ENCODE peak calls at places on chromosomes 3 and 15, in seven cellular contexts. E, L, N, T, J, Y and H are unnamed samples.

GRCh38 chr15:65824941-65825544 is 33.0 kb upstream of the DENND4A start:
- DNase-seq in E (peak; percentile 82), T (no peak), Y (no peak), J (no peak), N (no peak), L (no peak), H (no peak)

GRCh38 chr3:56720836-56721235 is 37.8 kb upstream of the TASOR start:
- DNase-seq in J (no peak), L (no peak), T (no peak), N (no peak), E (no peak), Y (no peak), H (no peak)

GRCh38 chr15:68629519-68630204 is 50.9 kb downstream of the CORO2B start:
- DNase-seq in J (no peak), L (no peak), Y (no peak), N (no peak), E (no peak), T (no peak), H (no peak)

GRCh38 chr15:81981888-81982287 is 63.9 kb downstream of the MEX3B start:
- DNase-seq in L (no peak), T (no peak), Y (no peak), N (no peak), E (no peak), J (no peak), H (no peak)

GRCh38 chr15:96321422-96322391 is 8.8 kb upstream of the NR2F2 start:
- DNase-seq in T (no peak), E (peak; percentile 32), N (no peak), Y (no peak), L (no peak), J (no peak), H (no peak)

GRCh38 chr15:31867536-31868442 is 162.5 kb upstream of the CHRNA7 start:
- DNase-seq in N (peak; percentile 41), E (peak; percentile 58), T (peak; percentile 69), Y (no peak), J (peak; percentile 63), L (peak; percentile 65), H (no peak)

GRCh38 chr3:72123908-72124441 is 339.0 kb upstream of the PROK2 start:
- DNase-seq in T (no peak), N (peak; percentile 11), Y (peak; percentile 64), L (no peak), J (no peak), E (peak; percentile 96), H (peak; percentile 96)

GRCh38 chr15:70154440-70155347 is 57.0 kb upstream of the TLE3 start:
- DNase-seq in N (no peak), T (peak; percentile 71), Y (no peak), E (peak; percentile 93), J (peak; percentile 71), L (no peak), H (no peak)

GRCh38 chr3:61682671-61683408 is 121.5 kb downstream of the PTPRG start:
- DNase-seq in E (no peak), N (peak; percentile 41), J (no peak), L (no peak), Y (peak; percentile 86), T (no peak), H (no peak)

GRCh38 chr15:86677316-86677715 is 597.6 kb downstream of the AGBL1 start:
- DNase-seq in Y (no peak), N (no peak), J (no peak), E (no peak), T (no peak), L (no peak), H (no peak)

GRCh38 chr3:182959474-182960350 is 20.6 kb downstream of the DCUN1D1 start:
- DNase-seq in L (no peak), N (no peak), J (no peak), T (peak; percentile 32), E (no peak), Y (no peak), H (no peak)

GRCh38 chr3:196965112-196965803 is 3.4 kb downstream of the PIGZ start:
- DNase-seq in L (no peak), Y (no peak), T (no peak), J (no peak), E (no peak), N (no peak), H (no peak)

GRCh38 chr3:189512039-189512438 is 119.2 kb upstream of the TP63 start:
- DNase-seq in T (no peak), J (no peak), L (no peak), E (no peak), N (no peak), Y (no peak), H (peak; percentile 29)

GRCh38 chr15:74320358-74321247 is 46.8 kb downstream of the CYP11A1 start:
- DNase-seq in J (peak; percentile 59), E (peak; percentile 58), T (peak; percentile 64), Y (no peak), N (no peak), L (peak; percentile 43), H (no peak)

GRCh38 chr3:160725326-160725725 is 30.7 kb upstream of the PPM1L start:
- DNase-seq in J (no peak), L (no peak), T (no peak), Y (no peak), E (no peak), N (no peak), H (no peak)

GRCh38 chr15:95291878-95292472 is 1038.5 kb upstream of the NR2F2 start:
- DNase-seq in T (peak; percentile 39), J (no peak), L (peak; percentile 54), E (peak; percentile 57), N (no peak), Y (no peak), H (peak; percentile 15)

GRCh38 chr3:55158345-55158744 is 230.5 kb upstream of the LRTM1 start:
- DNase-seq in L (no peak), E (no peak), N (no peak), Y (no peak), J (no peak), T (no peak), H (no peak)

GRCh38 chr3:44795197-44795596 is 33.6 kb downstream of the KIF15 start:
- DNase-seq in J (no peak), L (no peak), Y (peak; percentile 21), N (no peak), T (no peak), E (no peak), H (no peak)

GRCh38 chr3:100087203-100087602 is 27.1 kb downstream of the FILIP1L start:
- DNase-seq in E (peak; percentile 60), L (no peak), T (no peak), J (no peak), Y (no peak), N (peak; percentile 46), H (peak; percentile 83)

DNA sequence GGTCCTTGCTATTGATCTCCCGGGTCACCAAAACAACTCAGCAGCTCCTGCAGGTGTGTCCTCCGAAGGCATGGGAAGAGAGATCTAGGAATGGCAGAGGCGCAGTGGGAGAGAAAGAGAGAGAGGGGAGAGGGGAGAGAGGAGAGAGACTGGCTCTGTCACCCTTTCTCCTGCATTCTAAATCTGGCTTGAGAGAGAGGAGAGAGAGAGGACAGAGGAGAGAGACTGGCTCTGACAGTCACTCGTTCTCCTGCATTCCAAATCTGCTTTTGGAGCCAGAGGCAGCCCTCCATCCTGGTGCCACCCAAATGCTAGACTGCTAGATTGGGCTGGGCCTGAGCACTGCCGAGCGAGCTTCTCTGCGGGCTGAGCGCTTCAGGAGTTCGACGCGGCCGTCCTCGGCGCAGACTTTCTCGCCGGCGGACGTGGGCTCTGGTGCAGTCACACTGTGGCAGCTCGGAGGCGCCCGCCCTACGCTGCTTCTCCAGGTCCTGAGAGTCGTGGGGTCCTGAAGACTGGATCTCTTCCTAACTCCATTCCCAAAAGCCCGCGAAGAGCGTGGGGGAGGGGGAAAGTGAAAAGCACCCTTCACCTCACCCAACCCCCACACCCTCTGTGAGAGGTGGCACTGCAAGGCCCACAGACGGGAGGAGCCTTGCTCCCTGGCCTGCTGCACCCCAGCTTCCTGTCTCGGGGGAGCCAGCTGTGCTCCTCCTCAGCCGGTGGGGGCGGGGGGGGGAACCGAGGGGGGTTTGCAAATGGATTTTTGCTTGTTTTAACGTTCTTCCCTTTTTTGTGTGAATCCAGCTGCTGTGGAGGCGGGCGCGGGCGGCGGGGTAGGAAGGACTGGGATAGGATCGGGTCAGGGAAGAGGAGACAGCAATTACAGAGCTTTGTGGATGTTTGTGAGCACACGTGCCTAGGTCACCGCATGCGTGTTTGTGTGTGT is 222.3 kb downstream of the MEIS2 start:
- DNase-seq in N (peak; percentile 51), E (no peak), T (peak; percentile 68), Y (no peak), J (no peak), L (no peak), H (no peak)
- H3K4me3 ChIP-seq in N (no peak overlapping the region), E (no peak overlapping the region), T (peak overlapping the region; percentile 28), Y (peak overlapping the region; percentile 4), J (no peak overlapping the region), L (no peak overlapping the region), H (no peak overlapping the region)

DNA sequence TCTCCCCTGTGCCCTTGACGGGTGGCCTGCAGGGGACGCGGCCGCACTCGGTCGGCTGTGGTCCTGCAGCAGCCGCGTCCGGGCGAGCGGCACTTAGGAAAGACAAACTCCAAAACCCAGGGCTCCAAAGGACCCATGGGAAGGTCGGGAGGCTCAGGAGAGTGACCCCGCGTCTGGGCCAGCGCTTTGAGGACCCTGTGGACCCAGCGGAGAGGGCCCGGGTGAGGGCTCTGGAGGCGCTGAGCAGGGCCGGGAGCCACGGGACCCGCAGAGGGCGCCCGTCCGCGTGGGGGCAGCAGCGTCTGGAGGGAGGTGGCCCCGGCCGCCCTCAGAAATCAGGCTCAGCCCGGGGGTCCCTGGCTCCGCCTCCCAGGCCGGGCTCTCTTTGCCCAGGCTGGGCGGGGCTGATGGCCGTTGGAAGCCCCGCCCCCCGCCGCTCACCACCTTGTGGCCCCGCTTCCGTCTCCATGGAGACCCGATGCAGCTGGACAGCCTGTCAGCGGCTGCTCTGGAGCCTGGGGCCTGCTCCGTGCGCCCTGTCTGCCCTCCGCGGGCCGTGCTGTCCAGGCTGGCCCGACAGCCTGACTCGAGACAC is 34.6 kb upstream of the RPL32 start:
- DNase-seq in J (peak; percentile 74), Y (no peak), E (no peak), N (no peak), L (peak; percentile 24), T (peak; percentile 95), H (no peak)
- H3K4me3 ChIP-seq in J (peak overlapping the region; percentile 38), Y (no peak overlapping the region), E (no peak overlapping the region), N (no peak overlapping the region), L (no peak overlapping the region), T (no peak overlapping the region), H (no peak overlapping the region)

GRCh38 chr3:188264231-188265213 is 110.6 kb downstream of the LPP start:
- DNase-seq in Y (no peak), T (no peak), E (no peak), N (no peak), L (no peak), J (no peak), H (no peak)

GRCh38 chr3:188268336-188268735 is 114.4 kb downstream of the LPP start:
- DNase-seq in L (no peak), T (no peak), Y (no peak), N (no peak), J (no peak), E (no peak), H (no peak)

GRCh38 chr3:188269040-188269439 is 115.1 kb downstream of the LPP start:
- DNase-seq in N (no peak), L (no peak), J (no peak), Y (no peak), T (no peak), E (no peak), H (no peak)

GRCh38 chr3:188267790-188268333 is 113.9 kb downstream of the LPP start:
- DNase-seq in Y (no peak), J (no peak), N (no peak), E (no peak), L (no peak), T (no peak), H (no peak)

GRCh38 chr3:188266581-188267274 is 112.8 kb downstream of the LPP start:
- DNase-seq in E (peak; percentile 86), J (peak; percentile 63), L (no peak), T (no peak), Y (no peak), N (no peak), H (peak; percentile 93)
- H3K4me3 ChIP-seq in E (peak overlapping the region; percentile 49), J (no peak overlapping the region), L (no peak overlapping the region), T (no peak overlapping the region), Y (peak overlapping the region; percentile 36), N (no peak overlapping the region), H (peak overlapping the region; percentile 46)

GRCh38 chr3:86381247-86381646 is 609.7 kb downstream of the VGLL3 start:
- DNase-seq in L (no peak), J (no peak), Y (no peak), E (no peak), T (no peak), N (no peak), H (no peak)
- H3K4me3 ChIP-seq in L (no peak overlapping the region), J (no peak overlapping the region), Y (no peak overlapping the region), E (no peak overlapping the region), T (no peak overlapping the region), N (no peak overlapping the region), H (no peak overlapping the region)